ENCODE peak calls at places on chromosomes 2 and 18, in seven cellular contexts. Y, R, O, M, T, A and X are unnamed samples.

GRCh38 chr2:231361701-231362588 is 33.6 kb upstream of the B3GNT7 start:
- DNase-seq in O (no peak), Y (no peak), M (no peak), A (no peak), R (no peak), T (no peak), X (no peak)

GRCh38 chr2:185456517-185456916 is 282.1 kb upstream of the FSIP2 start:
- DNase-seq in R (no peak), A (no peak), M (no peak), Y (no peak), O (no peak), T (no peak), X (no peak)

GRCh38 chr2:168633200-168633599 is 169.2 kb upstream of the NOSTRIN start:
- DNase-seq in O (no peak), M (no peak), Y (no peak), R (no peak), A (no peak), T (no peak), X (no peak)

GRCh38 chr2:223943561-223944008 is 1.6 kb downstream of the WDFY1 start:
- DNase-seq in T (no peak), M (no peak), O (peak), Y (no peak), A (no peak), R (no peak), X (no peak)

GRCh38 chr2:151553-152328 is 105.4 kb upstream of the FAM110C start:
- DNase-seq in R (no peak), Y (no peak), M (no peak), O (no peak), A (no peak), T (no peak), X (no peak)

GRCh38 chr2:30332791-30333453 is 101.6 kb downstream of the LBH start:
- DNase-seq in O (no peak), A (no peak), T (no peak), M (no peak), R (peak), Y (no peak), X (no peak)

GRCh38 chr18:8176554-8176953 is 432.7 kb upstream of the RAB12 start:
- DNase-seq in M (no peak), A (no peak), Y (no peak), O (no peak), R (no peak), T (no peak), X (no peak)

GRCh38 chr2:178514664-178515063 is 34.4 kb downstream of the PLEKHA3 start:
- DNase-seq in R (no peak), Y (no peak), A (no peak), T (no peak), O (peak), M (no peak), X (no peak)

GRCh38 chr18:29002747-29003146 is 825.8 kb upstream of the CDH2 start:
- DNase-seq in T (no peak), M (no peak), A (no peak), O (no peak), R (no peak), Y (no peak), X (no peak)

GRCh38 chr18:37270046-37270665 is 295.4 kb downstream of the CELF4 start:
- DNase-seq in M (no peak), A (no peak), T (no peak), O (peak), Y (no peak), R (no peak), X (peak)